ENCODE peak calls at places on chromosomes 11 and 22, in ten cellular contexts. V, S, Y, Z, C, G, L, D, F and O are unnamed samples.

GRCh38 chr11:120622189-120622912 is 110.8 kb downstream of the GRIK4 start:
- DNase-seq in V (peak), S (no peak), Y (peak), Z (no peak), C (no peak), G (no peak), L (no peak), D (no peak), F (no peak), O (no peak)

GRCh38 chr11:104490182-104490581 is 326.2 kb upstream of the PDGFD start:
- DNase-seq in V (no peak), S (no peak), Y (peak), Z (no peak), C (no peak), G (no peak), L (no peak), D (no peak), F (no peak), O (no peak)

GRCh38 chr11:27926981-27927481 is 180.9 kb downstream of the KIF18A start:
- DNase-seq in V (no peak), S (no peak), Y (peak), Z (peak), C (no peak), G (no peak), L (no peak), D (no peak), F (no peak), O (no peak)

GRCh38 chr11:12528487-12528886 is 145.7 kb upstream of the TEAD1 start:
- DNase-seq in V (no peak), S (no peak), Y (no peak), Z (no peak), C (no peak), G (no peak), L (no peak), D (no peak), F (no peak), O (no peak)

GRCh38 chr11:62689421-62690183 is at the start of gene LRRN4CL:
- DNase-seq in V (peak), S (peak), Y (peak), Z (no peak), C (peak), G (no peak), L (no peak), D (no peak), F (peak), O (peak)

GRCh38 chr11:111359223-111360149 is 19.6 kb downstream of the POU2AF1 start:
- DNase-seq in V (no peak), S (no peak), Y (no peak), Z (no peak), C (no peak), G (no peak), L (no peak), D (no peak), F (no peak), O (no peak)

GRCh38 chr11:16204261-16204660 is 152.1 kb downstream of the SOX6 start:
- DNase-seq in V (no peak), S (no peak), Y (peak), Z (no peak), C (no peak), G (no peak), L (no peak), D (no peak), F (no peak), O (no peak)

GRCh38 chr11:23423656-23424055 is 563.4 kb upstream of the CCDC179 start:
- DNase-seq in V (no peak), S (no peak), Y (no peak), Z (no peak), C (no peak), G (no peak), L (no peak), D (no peak), F (no peak), O (no peak)

GRCh38 chr11:61587951-61588695 is 7.2 kb upstream of the SYT7 start:
- DNase-seq in V (peak), S (peak), Y (no peak), Z (peak), C (peak), G (peak), L (peak), D (peak), F (no peak), O (no peak)

GRCh38 chr11:117816151-117816741 is 8.3 kb downstream of the FXYD2 start:
- DNase-seq in V (peak), S (no peak), Y (peak), Z (peak), C (peak), G (no peak), L (no peak), D (peak), F (no peak), O (no peak)

GRCh38 chr22:41642711-41643110 is 21.6 kb downstream of the XRCC6 start:
- DNase-seq in V (no peak), S (no peak), Y (no peak), Z (no peak), C (no peak), G (no peak), L (no peak), D (no peak), F (no peak), O (no peak)

GRCh38 chr11:9250139-9250582 is 15.0 kb downstream of the DENND5A start:
- DNase-seq in V (no peak), S (no peak), Y (no peak), Z (no peak), C (no peak), G (peak), L (no peak), D (no peak), F (no peak), O (no peak)

GRCh38 chr11:38252620-38253019 is 1654.6 kb upstream of the RAG2 start:
- DNase-seq in V (no peak), S (no peak), Y (no peak), Z (no peak), C (no peak), G (no peak), L (no peak), D (no peak), F (no peak), O (no peak)

GRCh38 chr22:29359469-29359868 is 28.9 kb downstream of the AP1B1 start:
- DNase-seq in V (peak), S (peak), Y (peak), Z (peak), C (peak), G (no peak), L (peak), D (peak), F (peak), O (peak)

DNA sequence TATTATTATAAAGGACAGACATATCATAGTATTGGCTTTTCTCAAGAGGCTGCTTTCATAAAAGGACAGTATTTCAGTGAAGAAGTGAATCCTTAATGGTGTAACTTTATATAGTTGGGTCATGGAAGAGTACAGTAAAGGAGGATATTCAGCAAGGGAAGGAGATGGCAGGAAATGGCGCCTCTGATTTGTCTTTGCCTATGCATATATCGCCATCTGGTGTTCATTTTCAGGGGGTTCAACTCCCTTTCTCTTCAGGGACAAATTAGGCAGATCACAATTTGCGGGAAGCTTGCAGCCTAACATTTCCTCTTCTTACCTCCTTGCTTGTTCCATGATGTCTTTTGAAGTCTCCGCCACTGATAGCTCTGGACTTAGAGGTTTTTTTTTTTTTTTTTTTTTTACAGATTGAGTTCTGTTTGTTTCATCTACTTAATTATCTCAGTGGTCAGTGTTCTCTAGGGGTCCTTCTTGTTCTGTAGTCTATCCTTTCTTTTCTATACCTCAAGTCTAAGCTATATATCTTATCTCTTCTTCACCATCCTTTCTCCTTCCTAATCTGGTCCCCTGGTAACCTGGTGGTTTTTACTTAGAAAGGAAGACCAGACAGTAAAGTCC is 21.8 kb upstream of the RRM1 start:
- DNase-seq in V (no peak), S (peak), Y (peak), Z (peak), C (peak), G (peak), L (no peak), D (no peak), F (no peak), O (no peak)
- H3K27ac ChIP-seq in V (peak), S (no peak), Y (no peak), Z (no peak), C (peak), G (peak), L (no peak), D (no peak), F (peak), O (no peak)

GRCh38 chr11:133337905-133338536 is 194.3 kb downstream of the OPCML start:
- DNase-seq in V (no peak), S (no peak), Y (no peak), Z (no peak), C (no peak), G (no peak), L (no peak), D (no peak), F (no peak), O (no peak)
- H3K27ac ChIP-seq in V (no peak), S (no peak), Y (no peak), Z (no peak), C (no peak), G (no peak), L (no peak), D (no peak), F (peak), O (peak)

DNA sequence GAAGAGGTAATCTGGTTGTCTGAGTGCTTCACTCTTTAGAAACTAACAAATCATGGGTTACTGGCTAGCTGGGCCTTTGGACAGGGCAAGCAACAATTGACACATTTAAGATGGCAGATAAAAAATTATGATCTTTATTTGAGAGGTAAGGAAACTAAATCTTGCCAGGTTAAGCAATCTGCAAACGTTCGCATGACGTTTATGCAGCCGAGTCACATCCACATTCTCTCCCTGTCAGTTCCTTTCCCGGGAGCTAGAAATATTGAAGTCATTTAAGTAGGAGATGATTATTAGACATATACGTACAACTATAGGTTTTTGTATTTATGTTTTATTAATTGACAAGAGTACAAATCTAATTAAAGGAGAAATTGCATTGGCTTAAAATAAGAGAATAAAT is 57.4 kb upstream of the RCN1 start:
- DNase-seq in V (no peak), S (no peak), Y (peak), Z (no peak), C (no peak), G (no peak), L (no peak), D (no peak), F (no peak), O (no peak)
- H3K27ac ChIP-seq in V (no peak), S (no peak), Y (peak), Z (no peak), C (no peak), G (no peak), L (no peak), D (no peak), F (no peak), O (no peak)

GRCh38 chr11:59614277-59615131 is 1.1 kb downstream of the OSBP start:
- DNase-seq in V (no peak), S (no peak), Y (peak), Z (no peak), C (peak), G (no peak), L (no peak), D (no peak), F (no peak), O (no peak)
- H3K27ac ChIP-seq in V (peak), S (peak), Y (peak), Z (peak), C (peak), G (peak), L (peak), D (peak), F (peak), O (no peak)

GRCh38 chr11:128512478-128513127 is 74.8 kb downstream of the ETS1 start:
- DNase-seq in V (no peak), S (no peak), Y (no peak), Z (no peak), C (no peak), G (peak), L (no peak), D (no peak), F (no peak), O (no peak)

GRCh38 chr11:128516467-128516778 is 70.9 kb downstream of the ETS1 start:
- DNase-seq in V (no peak), S (no peak), Y (no peak), Z (no peak), C (no peak), G (no peak), L (no peak), D (no peak), F (no peak), O (no peak)

GRCh38 chr11:128515766-128516466 is 71.4 kb downstream of the ETS1 start:
- DNase-seq in V (no peak), S (no peak), Y (no peak), Z (no peak), C (no peak), G (peak), L (no peak), D (no peak), F (no peak), O (no peak)

GRCh38 chr11:128515086-128515485 is 72.3 kb downstream of the ETS1 start:
- DNase-seq in V (no peak), S (no peak), Y (no peak), Z (no peak), C (no peak), G (peak), L (no peak), D (no peak), F (no peak), O (no peak)

DNA sequence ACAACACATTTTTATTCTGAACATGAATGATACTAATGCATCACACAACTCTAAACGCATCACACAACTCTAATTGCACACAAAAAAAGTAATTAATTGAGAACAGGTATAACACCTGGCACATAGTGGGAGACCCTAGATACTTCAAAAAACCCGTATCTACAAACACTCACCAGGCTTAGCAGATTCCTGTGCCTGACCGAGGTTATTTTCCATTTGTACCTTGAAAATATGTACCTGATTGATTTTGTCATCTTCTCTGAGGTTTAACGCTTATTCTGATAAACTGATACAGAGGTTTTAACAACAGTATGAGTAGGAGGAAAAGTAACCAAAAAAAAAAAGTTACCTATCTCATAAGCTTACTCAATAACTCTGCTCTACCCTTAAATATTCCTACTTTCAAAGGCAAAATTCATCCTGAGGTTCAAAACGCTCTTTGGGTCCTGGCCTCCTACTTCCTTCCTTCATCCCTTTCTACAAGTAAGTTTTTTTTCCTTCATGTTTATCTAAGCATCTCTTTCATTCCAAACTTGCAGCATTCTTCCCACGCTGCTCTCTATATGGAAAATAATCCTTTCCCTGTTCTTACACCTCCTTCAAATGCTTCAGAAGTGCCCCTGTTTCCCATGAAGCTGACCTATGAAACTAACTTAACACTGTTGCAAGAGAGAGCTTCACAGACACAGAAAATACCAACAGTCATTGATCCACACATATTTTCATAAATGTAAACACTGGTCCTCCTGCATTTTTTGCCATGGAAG is 73.3 kb downstream of the ETS1 start:
- DNase-seq in V (no peak), S (no peak), Y (no peak), Z (no peak), C (no peak), G (peak), L (no peak), D (no peak), F (no peak), O (no peak)
- H3K27ac ChIP-seq in V (no peak), S (peak), Y (no peak), Z (no peak), C (no peak), G (peak), L (no peak), D (no peak), F (no peak), O (no peak)

GRCh38 chr11:68373189-68373809 is 60.9 kb downstream of the LRP5 start:
- DNase-seq in V (no peak), S (peak), Y (peak), Z (peak), C (peak), G (no peak), L (no peak), D (peak), F (no peak), O (no peak)
- H3K27ac ChIP-seq in V (peak), S (peak), Y (peak), Z (peak), C (peak), G (no peak), L (peak), D (no peak), F (peak), O (peak)

GRCh38 chr22:31120230-31120629 is 2.5 kb upstream of the INPP5J start:
- DNase-seq in V (no peak), S (no peak), Y (no peak), Z (no peak), C (no peak), G (no peak), L (no peak), D (no peak), F (no peak), O (no peak)

GRCh38 chr22:31120642-31121041 is 2.1 kb upstream of the INPP5J start:
- DNase-seq in V (no peak), S (no peak), Y (no peak), Z (no peak), C (no peak), G (no peak), L (no peak), D (no peak), F (no peak), O (no peak)

GRCh38 chr22:31121403-31121802 is 1.4 kb upstream of the INPP5J start:
- DNase-seq in V (no peak), S (no peak), Y (no peak), Z (no peak), C (no peak), G (no peak), L (no peak), D (no peak), F (no peak), O (no peak)

GRCh38 chr22:31119026-31119717 is 3.6 kb upstream of the INPP5J start:
- DNase-seq in V (no peak), S (peak), Y (no peak), Z (peak), C (no peak), G (no peak), L (no peak), D (peak), F (no peak), O (no peak)

GRCh38 chr22:31118046-31118820 is 4.5 kb upstream of the INPP5J start:
- DNase-seq in V (no peak), S (no peak), Y (no peak), Z (no peak), C (no peak), G (no peak), L (no peak), D (peak), F (no peak), O (no peak)
- H3K27ac ChIP-seq in V (peak), S (peak), Y (no peak), Z (peak), C (no peak), G (no peak), L (no peak), D (no peak), F (no peak), O (no peak)

GRCh38 chr11:75351541-75352416 is at the start of gene ARRB1:
- DNase-seq in V (peak), S (peak), Y (peak), Z (peak), C (peak), G (peak), L (peak), D (peak), F (peak), O (peak)
- H3K27ac ChIP-seq in V (peak), S (peak), Y (no peak), Z (peak), C (peak), G (peak), L (peak), D (peak), F (peak), O (peak)

GRCh38 chr22:42685941-42686666 is 34.6 kb downstream of the A4GALT start:
- DNase-seq in V (peak), S (peak), Y (peak), Z (no peak), C (peak), G (no peak), L (no peak), D (no peak), F (no peak), O (no peak)
- H3K27ac ChIP-seq in V (peak), S (peak), Y (no peak), Z (no peak), C (peak), G (no peak), L (peak), D (no peak), F (peak), O (no peak)

GRCh38 chr22:19476023-19476422 is 3.0 kb downstream of the UFD1 start:
- DNase-seq in V (no peak), S (no peak), Y (no peak), Z (no peak), C (no peak), G (no peak), L (no peak), D (no peak), F (no peak), O (no peak)
- H3K27ac ChIP-seq in V (peak), S (no peak), Y (no peak), Z (no peak), C (no peak), G (no peak), L (no peak), D (no peak), F (no peak), O (no peak)